ENCODE peak calls at places on chromosomes 7 and 10, in five cellular contexts. One of them, this sample, is unnamed.
A peak's percentile ranks its signal among the peaks of the same experiment; 100 is the strongest.

GRCh38 chr10:125707852-125708468 is 11.5 kb upstream of the EDRF1 start:
- DNase-seq in left lung: no peak
- DNase-seq in Caco-2: peak; percentile 16
- DNase-seq in transverse colon: no peak
- DNase-seq in HCT116: peak; percentile 18
- DNase-seq in this sample: no peak

GRCh38 chr7:38318803-38319416 is 45.5 kb upstream of the TARP start:
- DNase-seq in transverse colon: peak; percentile 27
- DNase-seq in HCT116: peak; percentile 40
- DNase-seq in Caco-2: peak; percentile 71
- DNase-seq in left lung: no peak
- DNase-seq in this sample: no peak

GRCh38 chr7:16078076-16078952 is 343.0 kb downstream of the CRPPA start:
- DNase-seq in HCT116: peak; percentile 69
- DNase-seq in left lung: no peak
- DNase-seq in Caco-2: peak; percentile 79
- DNase-seq in transverse colon: no peak
- DNase-seq in this sample: no peak

GRCh38 chr10:102802920-102803534 is 34.2 kb downstream of the CYP17A1 start:
- DNase-seq in transverse colon: peak; percentile 29
- DNase-seq in left lung: no peak
- DNase-seq in Caco-2: no peak
- DNase-seq in HCT116: no peak
- DNase-seq in this sample: peak; percentile 86

GRCh38 chr7:74483402-74484336 is 30.0 kb downstream of the GTF2IRD1 start:
- DNase-seq in HCT116: no peak
- DNase-seq in Caco-2: no peak
- DNase-seq in left lung: no peak
- DNase-seq in transverse colon: no peak
- DNase-seq in this sample: peak; percentile 75

GRCh38 chr7:16667355-16667754 is 21.4 kb downstream of the BZW2 start:
- DNase-seq in HCT116: no peak
- DNase-seq in left lung: no peak
- DNase-seq in Caco-2: no peak
- DNase-seq in transverse colon: no peak
- DNase-seq in this sample: no peak

GRCh38 chr10:35324196-35324595 is 12.1 kb upstream of the CCNY start:
- DNase-seq in Caco-2: no peak
- DNase-seq in HCT116: no peak
- DNase-seq in left lung: no peak
- DNase-seq in transverse colon: no peak
- DNase-seq in this sample: no peak

GRCh38 chr10:110395350-110396283 is 90.9 kb upstream of the SMNDC1 start:
- DNase-seq in left lung: no peak
- DNase-seq in transverse colon: peak; percentile 85
- DNase-seq in Caco-2: peak; percentile 80
- DNase-seq in HCT116: peak; percentile 96
- DNase-seq in this sample: peak; percentile 72

GRCh38 chr7:19305698-19306097 is 160.5 kb upstream of the FERD3L start:
- DNase-seq in Caco-2: no peak
- DNase-seq in left lung: no peak
- DNase-seq in transverse colon: no peak
- DNase-seq in HCT116: no peak
- DNase-seq in this sample: no peak

GRCh38 chr10:132193907-132194552 is 7.3 kb downstream of the DPYSL4 start:
- DNase-seq in left lung: no peak
- DNase-seq in transverse colon: no peak
- DNase-seq in Caco-2: peak; percentile 76
- DNase-seq in HCT116: no peak
- DNase-seq in this sample: peak; percentile 54

GRCh38 chr7:55964261-55964801 is at the start of gene NIPSNAP2:
- DNase-seq in left lung: peak; percentile 92
- DNase-seq in HCT116: peak; percentile 15
- DNase-seq in Caco-2: peak; percentile 83
- DNase-seq in transverse colon: peak; percentile 61
- DNase-seq in this sample: peak; percentile 87

GRCh38 chr7:39554583-39555140 is 11.5 kb upstream of the YAE1 start:
- DNase-seq in Caco-2: no peak
- DNase-seq in HCT116: no peak
- DNase-seq in transverse colon: no peak
- DNase-seq in left lung: no peak
- DNase-seq in this sample: no peak

GRCh38 chr10:101319241-101319915 is 34.6 kb upstream of the BTRC start:
- DNase-seq in transverse colon: no peak
- DNase-seq in HCT116: no peak
- DNase-seq in Caco-2: no peak
- DNase-seq in left lung: no peak
- DNase-seq in this sample: no peak

GRCh38 chr7:129779602-129780256 is 168.2 kb downstream of the NRF1 start:
- DNase-seq in HCT116: peak; percentile 61
- DNase-seq in left lung: peak; percentile 87
- DNase-seq in transverse colon: peak; percentile 49
- DNase-seq in Caco-2: peak; percentile 89
- DNase-seq in this sample: no peak

GRCh38 chr10:36462194-36462593 is 663.2 kb upstream of the ANKRD30A start:
- DNase-seq in transverse colon: no peak
- DNase-seq in HCT116: no peak
- DNase-seq in left lung: no peak
- DNase-seq in Caco-2: no peak
- DNase-seq in this sample: no peak

GRCh38 chr10:75410135-75410787 is 8.7 kb upstream of the ZNF503 start:
- DNase-seq in Caco-2: no peak
- DNase-seq in HCT116: no peak
- DNase-seq in transverse colon: no peak
- DNase-seq in left lung: no peak
- DNase-seq in this sample: no peak

GRCh38 chr10:34024708-34025425 is 690.4 kb upstream of the NRP1 start:
- DNase-seq in Caco-2: peak; percentile 15
- DNase-seq in left lung: no peak
- DNase-seq in HCT116: peak; percentile 29
- DNase-seq in transverse colon: peak; percentile 8
- DNase-seq in this sample: no peak

GRCh38 chr10:49606981-49607535 is 3.1 kb upstream of the SLC18A3 start:
- DNase-seq in transverse colon: peak; percentile 39
- DNase-seq in left lung: peak; percentile 89
- DNase-seq in HCT116: no peak
- DNase-seq in Caco-2: peak; percentile 93
- DNase-seq in this sample: peak; percentile 88

GRCh38 chr7:69652947-69653701 is 54.8 kb downstream of the AUTS2 start:
- DNase-seq in Caco-2: no peak
- DNase-seq in HCT116: no peak
- DNase-seq in transverse colon: no peak
- DNase-seq in left lung: no peak
- DNase-seq in this sample: no peak

GRCh38 chr7:159098795-159099194 is 45.9 kb downstream of the VIPR2 start:
- DNase-seq in left lung: peak; percentile 70
- DNase-seq in transverse colon: peak; percentile 11
- DNase-seq in HCT116: no peak
- DNase-seq in Caco-2: no peak
- DNase-seq in this sample: peak; percentile 82

GRCh38 chr7:69691734-69692133 is 93.5 kb downstream of the AUTS2 start:
- DNase-seq in Caco-2: no peak
- DNase-seq in HCT116: no peak
- DNase-seq in left lung: no peak
- DNase-seq in transverse colon: no peak
- DNase-seq in this sample: no peak

GRCh38 chr10:126841341-126841902 is 63.8 kb upstream of the DOCK1 start:
- DNase-seq in left lung: no peak
- DNase-seq in HCT116: no peak
- DNase-seq in Caco-2: no peak
- DNase-seq in transverse colon: peak; percentile 49
- DNase-seq in this sample: no peak
- H3K4me3 ChIP-seq in left lung: no peak overlapping the region
- H3K4me3 ChIP-seq in HCT116: no peak overlapping the region
- H3K4me3 ChIP-seq in Caco-2: no peak overlapping the region
- H3K4me3 ChIP-seq in transverse colon: no peak overlapping the region
- H3K4me3 ChIP-seq in this sample: no peak overlapping the region

DNA sequence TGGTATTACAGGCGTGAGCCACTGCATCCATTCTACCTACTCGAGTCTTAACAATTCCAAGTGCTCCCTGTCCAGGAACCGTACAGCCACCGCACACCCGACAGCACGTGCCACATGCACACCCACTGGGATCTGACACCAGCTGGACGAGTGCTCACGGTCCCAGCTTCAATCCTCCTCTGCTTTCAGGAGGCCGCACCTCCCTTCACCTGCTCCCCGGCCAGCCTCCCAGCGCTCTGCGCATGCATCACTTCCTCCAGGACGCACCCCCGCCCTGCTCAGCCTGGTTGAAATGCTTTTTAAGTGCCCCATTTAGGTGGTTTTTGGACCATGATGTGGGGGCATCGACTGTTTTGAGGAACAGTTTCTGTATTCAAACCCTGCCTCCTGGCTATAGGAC is 47.3 kb upstream of the TMEM213 start:
- DNase-seq in HCT116: no peak
- DNase-seq in Caco-2: no peak
- DNase-seq in transverse colon: no peak
- DNase-seq in left lung: no peak
- DNase-seq in this sample: no peak
- H3K4me1 ChIP-seq in HCT116: peaks cover 6% of the 10 kb centered on the region
- H3K4me1 ChIP-seq in Caco-2: peaks cover 22% of the 10 kb centered on the region
- H3K4me1 ChIP-seq in transverse colon: no peaks in the 10 kb centered on the region
- H3K4me1 ChIP-seq in left lung: peaks cover 7% of the 10 kb centered on the region
- H3K4me1 ChIP-seq in this sample: no peaks in the 10 kb centered on the region

DNA sequence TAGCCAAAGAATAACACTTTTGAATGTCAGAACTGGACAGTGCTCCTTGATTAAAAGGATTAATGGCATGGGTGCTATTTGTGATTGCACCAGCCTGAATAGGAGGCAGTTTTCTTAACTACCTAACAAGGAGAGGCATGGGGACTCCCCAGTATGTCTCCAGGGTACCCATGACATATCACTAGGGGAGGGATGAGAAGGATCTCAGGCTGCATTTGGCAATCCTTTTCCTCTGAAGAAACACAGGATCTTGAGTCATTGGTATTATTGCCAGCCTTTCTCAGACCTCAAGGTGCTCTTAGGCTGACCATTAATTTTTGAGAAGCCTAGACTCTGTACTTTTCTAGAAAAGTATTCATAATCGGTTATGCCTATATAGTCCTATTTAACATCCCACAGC is 77.5 kb upstream of the NPVF start:
- DNase-seq in HCT116: no peak
- DNase-seq in left lung: no peak
- DNase-seq in Caco-2: no peak
- DNase-seq in transverse colon: no peak
- DNase-seq in this sample: no peak
- H3K9me3 ChIP-seq in HCT116: no peaks in the 10 kb centered on the region
- H3K9me3 ChIP-seq in left lung: no peaks in the 10 kb centered on the region
- H3K9me3 ChIP-seq in Caco-2: no peaks in the 10 kb centered on the region
- H3K9me3 ChIP-seq in transverse colon: no peaks in the 10 kb centered on the region
- H3K9me3 ChIP-seq in this sample: no peaks in the 10 kb centered on the region

GRCh38 chr10:45375101-45375500 is 1.1 kb downstream of the ALOX5 start:
- DNase-seq in transverse colon: no peak
- DNase-seq in left lung: no peak
- DNase-seq in HCT116: no peak
- DNase-seq in Caco-2: no peak
- DNase-seq in this sample: no peak
- H3K4me3 ChIP-seq in transverse colon: no peak overlapping the region
- H3K4me3 ChIP-seq in left lung: peak overlapping the region; percentile 43
- H3K4me3 ChIP-seq in HCT116: peak overlapping the region; percentile 59
- H3K4me3 ChIP-seq in Caco-2: no peak overlapping the region
- H3K4me3 ChIP-seq in this sample: no peak overlapping the region

DNA sequence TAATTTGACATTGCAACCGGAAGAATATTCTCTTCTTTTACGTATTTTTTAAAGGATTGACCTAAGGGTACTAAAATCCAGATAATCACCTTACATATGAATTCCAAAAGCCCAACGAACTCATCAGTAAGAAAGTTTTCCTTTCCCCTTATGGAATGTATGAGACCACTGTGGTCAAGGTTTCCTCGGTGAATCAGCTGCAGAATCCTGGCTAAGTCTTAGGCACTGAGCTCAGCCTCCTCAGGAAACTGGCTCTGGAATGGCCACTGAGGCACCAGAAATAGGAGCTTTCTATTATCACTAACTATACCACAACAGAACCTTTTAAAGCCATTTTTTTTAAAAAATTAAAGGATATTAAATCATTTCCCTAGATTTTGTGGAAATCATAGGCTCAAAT is 21.0 kb downstream of the SVIL start:
- DNase-seq in Caco-2: no peak
- DNase-seq in transverse colon: no peak
- DNase-seq in HCT116: no peak
- DNase-seq in left lung: no peak
- DNase-seq in this sample: no peak
- H3K4me1 ChIP-seq in Caco-2: peaks cover 13% of the 10 kb centered on the region
- H3K4me1 ChIP-seq in transverse colon: peaks cover 50% of the 10 kb centered on the region
- H3K4me1 ChIP-seq in HCT116: peaks cover 6% of the 10 kb centered on the region
- H3K4me1 ChIP-seq in left lung: peaks cover 12% of the 10 kb centered on the region
- H3K4me1 ChIP-seq in this sample: peaks cover 4% of the 10 kb centered on the region

GRCh38 chr10:50972591-50972990 is 87.2 kb upstream of the A1CF start:
- DNase-seq in HCT116: no peak
- DNase-seq in transverse colon: peak; percentile 65
- DNase-seq in left lung: no peak
- DNase-seq in Caco-2: peak; percentile 68
- DNase-seq in this sample: no peak
- H3K9me3 ChIP-seq in HCT116: no peaks in the 10 kb centered on the region
- H3K9me3 ChIP-seq in transverse colon: no peaks in the 10 kb centered on the region
- H3K9me3 ChIP-seq in left lung: no peaks in the 10 kb centered on the region
- H3K9me3 ChIP-seq in Caco-2: no peaks in the 10 kb centered on the region
- H3K9me3 ChIP-seq in this sample: no peaks in the 10 kb centered on the region

DNA sequence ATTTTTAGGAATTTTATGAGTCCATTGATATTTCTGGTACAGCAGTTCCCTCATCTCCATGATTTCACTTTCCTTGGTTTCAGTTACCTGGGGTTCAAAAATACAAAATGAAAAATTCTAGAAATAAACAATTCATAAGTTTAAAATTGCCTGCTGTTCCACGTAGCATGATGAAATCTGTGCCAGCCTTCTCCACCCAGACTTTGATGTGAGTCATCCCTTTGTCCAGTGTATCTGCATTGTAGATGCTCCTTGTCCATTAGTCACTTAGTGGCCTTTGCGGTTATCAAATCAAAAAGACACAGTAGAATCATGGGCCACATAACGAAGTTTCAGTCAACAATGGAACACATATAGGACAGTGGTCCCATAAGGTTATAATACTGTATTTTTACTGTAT is 286.9 kb downstream of the PTEN start:
- DNase-seq in left lung: no peak
- DNase-seq in HCT116: no peak
- DNase-seq in Caco-2: no peak
- DNase-seq in transverse colon: no peak
- DNase-seq in this sample: no peak
- H3K4me3 ChIP-seq in left lung: no peak overlapping the region
- H3K4me3 ChIP-seq in HCT116: no peak overlapping the region
- H3K4me3 ChIP-seq in Caco-2: no peak overlapping the region
- H3K4me3 ChIP-seq in transverse colon: no peak overlapping the region
- H3K4me3 ChIP-seq in this sample: no peak overlapping the region

DNA sequence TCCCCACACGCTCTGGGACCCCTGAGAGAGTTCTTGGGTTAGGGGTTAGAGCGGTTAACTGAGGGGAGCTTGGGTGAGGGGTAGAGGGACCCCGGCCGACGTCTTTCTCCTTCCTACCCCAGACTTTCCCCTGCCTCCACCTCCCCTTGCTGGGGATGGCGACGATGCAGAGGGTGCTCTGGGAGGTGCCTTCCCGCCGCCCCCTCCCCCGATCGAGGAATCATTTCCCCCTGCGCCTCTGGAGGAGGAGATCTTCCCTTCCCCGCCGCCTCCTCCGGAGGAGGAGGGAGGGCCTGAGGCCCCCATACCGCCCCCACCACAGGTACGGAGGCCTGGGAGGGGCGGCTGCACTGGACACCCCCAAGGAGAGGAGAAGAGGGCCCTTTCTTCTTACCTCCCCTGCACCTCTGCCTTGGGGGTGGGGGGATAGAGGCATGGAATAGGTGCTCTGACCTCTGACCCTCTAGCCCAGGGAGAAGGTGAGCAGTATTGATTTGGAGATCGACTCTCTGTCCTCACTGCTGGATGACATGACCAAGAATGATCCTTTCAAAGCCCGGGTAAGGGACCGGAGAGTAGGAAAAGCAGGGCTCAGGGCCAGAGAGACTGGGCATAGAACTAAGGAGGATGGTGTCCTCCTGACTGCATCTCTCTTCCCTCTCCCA is 1.1 kb downstream of the ZYX start:
- DNase-seq in left lung: peak; percentile 73
- DNase-seq in Caco-2: no peak
- DNase-seq in transverse colon: no peak
- DNase-seq in HCT116: no peak
- DNase-seq in this sample: peak; percentile 76
- H3K4me1 ChIP-seq in left lung: peaks cover 78% of the 10 kb centered on the region
- H3K4me1 ChIP-seq in Caco-2: peaks cover 45% of the 10 kb centered on the region
- H3K4me1 ChIP-seq in transverse colon: peaks cover 64% of the 10 kb centered on the region
- H3K4me1 ChIP-seq in HCT116: peaks cover 13% of the 10 kb centered on the region
- H3K4me1 ChIP-seq in this sample: peaks cover 4% of the 10 kb centered on the region

This sample was measured in aorta.